ENCODE peak calls at places on chromosome 3, in eight cellular contexts. P, M, D, L, C, G, U and E are unnamed samples.

GRCh38 chr3:98770261-98771039 is 7.3 kb downstream of the ST3GAL6 start:
- DNase-seq in D (no peak), L (no peak), C (no peak), P (no peak), G (no peak), M (peak; percentile 24), U (peak; percentile 50), E (no peak)

GRCh38 chr3:171379281-171379680 is 80.9 kb downstream of the TNIK start:
- DNase-seq in D (no peak), M (peak; percentile 12), C (no peak), L (no peak), P (no peak), G (no peak), U (no peak), E (no peak)

GRCh38 chr3:41075958-41076357 is 123.3 kb upstream of the CTNNB1 start:
- DNase-seq in C (no peak), M (no peak), U (peak; percentile 30), P (no peak), L (no peak), D (no peak), G (no peak), E (no peak)

GRCh38 chr3:194284351-194284750 is 66.8 kb downstream of the CPN2 start:
- DNase-seq in U (no peak), D (no peak), P (no peak), M (no peak), G (no peak), L (no peak), C (no peak), E (no peak)

GRCh38 chr3:17581421-17582080 is 160.9 kb downstream of the TBC1D5 start:
- DNase-seq in C (no peak), G (no peak), M (no peak), U (no peak), L (no peak), D (no peak), P (no peak), E (no peak)

GRCh38 chr3:177286034-177286433 is 88.8 kb upstream of the TBL1XR1 start:
- DNase-seq in M (no peak), U (no peak), L (no peak), G (no peak), C (no peak), P (no peak), D (no peak), E (no peak)

GRCh38 chr3:126344380-126345041 is 12.7 kb downstream of the KLF15 start:
- DNase-seq in C (no peak), P (no peak), L (no peak), M (no peak), G (no peak), D (no peak), U (peak; percentile 3), E (no peak)

GRCh38 chr3:16343101-16343500 is 78.1 kb downstream of the OXNAD1 start:
- DNase-seq in P (no peak), G (peak; percentile 22), C (no peak), U (no peak), M (no peak), L (no peak), D (no peak), E (no peak)

GRCh38 chr3:37520802-37521350 is 340.8 kb upstream of the CTDSPL start:
- DNase-seq in G (no peak), U (no peak), M (no peak), L (no peak), D (no peak), C (no peak), P (no peak), E (no peak)

GRCh38 chr3:43155464-43156121 is 49.7 kb upstream of the POMGNT2 start:
- DNase-seq in U (peak; percentile 43), M (peak; percentile 60), D (peak; percentile 54), L (no peak), G (peak; percentile 69), C (peak; percentile 72), P (peak; percentile 73), E (no peak)

GRCh38 chr3:145767909-145768308 is 393.1 kb downstream of the PLOD2 start:
- DNase-seq in G (no peak), M (no peak), U (no peak), P (no peak), C (no peak), D (no peak), L (no peak), E (peak; percentile 9)

GRCh38 chr3:178520436-178520835 is 15.8 kb upstream of the KCNMB2 start:
- DNase-seq in G (no peak), P (no peak), L (no peak), D (no peak), C (no peak), U (no peak), M (no peak), E (no peak)

GRCh38 chr3:67423722-67424121 is 230.7 kb downstream of the SUCLG2 start:
- DNase-seq in D (no peak), M (no peak), C (no peak), L (no peak), U (no peak), G (no peak), P (no peak), E (no peak)

GRCh38 chr3:9347887-9348286 is 15.0 kb upstream of the THUMPD3 start:
- DNase-seq in G (no peak), D (no peak), U (no peak), M (no peak), L (no peak), P (no peak), C (no peak), E (no peak)

GRCh38 chr3:48194446-48195071 is 6.3 kb upstream of the CDC25A start:
- DNase-seq in L (no peak), U (peak; percentile 27), G (peak; percentile 70), M (peak; percentile 70), C (peak; percentile 81), P (peak; percentile 81), D (peak; percentile 25), E (peak; percentile 35)

GRCh38 chr3:186472466-186473008 is 71.6 kb downstream of the CRYGS start:
- DNase-seq in P (no peak), C (no peak), U (no peak), M (peak; percentile 55), D (no peak), L (no peak), G (no peak), E (no peak)

GRCh38 chr3:179606534-179607085 is 2.0 kb downstream of the NDUFB5 start:
- DNase-seq in M (no peak), C (no peak), G (no peak), L (no peak), P (no peak), D (no peak), U (no peak), E (peak; percentile 52)

GRCh38 chr3:141913150-141913811 is 36.8 kb downstream of the ATP1B3 start:
- DNase-seq in U (peak; percentile 25), L (peak; percentile 36), P (peak; percentile 56), M (peak; percentile 55), G (peak; percentile 75), D (peak; percentile 28), C (peak; percentile 28), E (peak; percentile 86)

GRCh38 chr3:171503817-171504216 is 43.6 kb upstream of the TNIK start:
- DNase-seq in G (no peak), M (no peak), P (no peak), U (no peak), D (no peak), C (no peak), L (no peak), E (no peak)

GRCh38 chr3:98812851-98813374 is 49.8 kb downstream of the ST3GAL6 start:
- DNase-seq in U (no peak), M (peak; percentile 50), L (no peak), D (peak; percentile 17), G (peak; percentile 69), P (peak; percentile 17), C (no peak), E (peak; percentile 41)

GRCh38 chr3:107211608-107212007 is 165.6 kb upstream of the CCDC54 start:
- DNase-seq in L (no peak), M (no peak), D (no peak), C (no peak), P (no peak), U (no peak), G (no peak), E (no peak)

GRCh38 chr3:47411696-47412452 is 31.1 kb downstream of the PTPN23 start:
- DNase-seq in P (no peak), L (no peak), M (no peak), G (no peak), U (no peak), C (no peak), D (no peak), E (no peak)